ENCODE peak calls at places on chromosomes 13 and 19, in seven cellular contexts. One of them, this sample, is unnamed.
A peak's percentile ranks its signal among the peaks of the same experiment; 100 is the strongest.

GRCh38 chr19:17114414-17114831 is 38.8 kb downstream of the MYO9B start:
- DNase-seq in Right ventricle myocardium superior: no peak
- DNase-seq in GM04503: no peak
- DNase-seq in left ventricle myocardium inferior: no peak
- DNase-seq in stimulated activated CD4-positive, alpha-beta T cell treated with anti-CD3 and anti-CD28 coated beads, Interleukin-1b, Interleukin-23, amount 100 ng/mL, for 24 hours: no peak
- DNase-seq in iPS-NIHi11: peak; percentile 70
- DNase-seq in fibroblast of gingiva: no peak
- DNase-seq in this sample: no peak

GRCh38 chr19:13883665-13884064 is 6.7 kb downstream of the NANOS3 start:
- DNase-seq in Right ventricle myocardium superior: no peak
- DNase-seq in GM04503: no peak
- DNase-seq in stimulated activated CD4-positive, alpha-beta T cell treated with anti-CD3 and anti-CD28 coated beads, Interleukin-1b, Interleukin-23, amount 100 ng/mL, for 24 hours: no peak
- DNase-seq in fibroblast of gingiva: no peak
- DNase-seq in left ventricle myocardium inferior: no peak
- DNase-seq in iPS-NIHi11: no peak
- DNase-seq in this sample: no peak

GRCh38 chr13:33514362-33514761 is 228.8 kb upstream of the STARD13 start:
- DNase-seq in fibroblast of gingiva: no peak
- DNase-seq in GM04503: no peak
- DNase-seq in Right ventricle myocardium superior: no peak
- DNase-seq in iPS-NIHi11: peak; percentile 23
- DNase-seq in stimulated activated CD4-positive, alpha-beta T cell treated with anti-CD3 and anti-CD28 coated beads, Interleukin-1b, Interleukin-23, amount 100 ng/mL, for 24 hours: no peak
- DNase-seq in left ventricle myocardium inferior: no peak
- DNase-seq in this sample: no peak

GRCh38 chr19:46813570-46814358 is 25.4 kb upstream of the SLC1A5 start:
- DNase-seq in Right ventricle myocardium superior: peak; percentile 79
- DNase-seq in GM04503: no peak
- DNase-seq in iPS-NIHi11: no peak
- DNase-seq in stimulated activated CD4-positive, alpha-beta T cell treated with anti-CD3 and anti-CD28 coated beads, Interleukin-1b, Interleukin-23, amount 100 ng/mL, for 24 hours: no peak
- DNase-seq in fibroblast of gingiva: peak; percentile 55
- DNase-seq in left ventricle myocardium inferior: peak; percentile 70
- DNase-seq in this sample: peak; percentile 58

GRCh38 chr13:39485314-39485700 is 117.7 kb downstream of the LHFPL6 start:
- DNase-seq in fibroblast of gingiva: no peak
- DNase-seq in GM04503: no peak
- DNase-seq in stimulated activated CD4-positive, alpha-beta T cell treated with anti-CD3 and anti-CD28 coated beads, Interleukin-1b, Interleukin-23, amount 100 ng/mL, for 24 hours: no peak
- DNase-seq in iPS-NIHi11: no peak
- DNase-seq in left ventricle myocardium inferior: no peak
- DNase-seq in Right ventricle myocardium superior: no peak
- DNase-seq in this sample: no peak

GRCh38 chr19:4456843-4457653 is 546 bp downstream of the UBXN6 start:
- DNase-seq in Right ventricle myocardium superior: peak; percentile 68
- DNase-seq in stimulated activated CD4-positive, alpha-beta T cell treated with anti-CD3 and anti-CD28 coated beads, Interleukin-1b, Interleukin-23, amount 100 ng/mL, for 24 hours: no peak
- DNase-seq in fibroblast of gingiva: peak; percentile 75
- DNase-seq in GM04503: no peak
- DNase-seq in iPS-NIHi11: peak; percentile 91
- DNase-seq in left ventricle myocardium inferior: peak; percentile 51
- DNase-seq in this sample: peak; percentile 85

GRCh38 chr13:107231941-107232340 is 664.0 kb upstream of the ARGLU1 start:
- DNase-seq in stimulated activated CD4-positive, alpha-beta T cell treated with anti-CD3 and anti-CD28 coated beads, Interleukin-1b, Interleukin-23, amount 100 ng/mL, for 24 hours: no peak
- DNase-seq in fibroblast of gingiva: no peak
- DNase-seq in iPS-NIHi11: no peak
- DNase-seq in GM04503: no peak
- DNase-seq in left ventricle myocardium inferior: no peak
- DNase-seq in Right ventricle myocardium superior: no peak
- DNase-seq in this sample: no peak

GRCh38 chr19:19096641-19097627 is 33.1 kb downstream of the SLC25A42 start:
- DNase-seq in Right ventricle myocardium superior: no peak
- DNase-seq in left ventricle myocardium inferior: no peak
- DNase-seq in fibroblast of gingiva: no peak
- DNase-seq in stimulated activated CD4-positive, alpha-beta T cell treated with anti-CD3 and anti-CD28 coated beads, Interleukin-1b, Interleukin-23, amount 100 ng/mL, for 24 hours: no peak
- DNase-seq in iPS-NIHi11: no peak
- DNase-seq in GM04503: no peak
- DNase-seq in this sample: no peak

GRCh38 chr19:8615813-8616596 is 5.5 kb upstream of the ADAMTS10 start:
- DNase-seq in Right ventricle myocardium superior: peak; percentile 77
- DNase-seq in fibroblast of gingiva: no peak
- DNase-seq in left ventricle myocardium inferior: peak; percentile 51
- DNase-seq in stimulated activated CD4-positive, alpha-beta T cell treated with anti-CD3 and anti-CD28 coated beads, Interleukin-1b, Interleukin-23, amount 100 ng/mL, for 24 hours: no peak
- DNase-seq in iPS-NIHi11: peak; percentile 68
- DNase-seq in GM04503: no peak
- DNase-seq in this sample: peak; percentile 80

GRCh38 chr19:33704271-33704670 is 82.5 kb downstream of the CHST8 start:
- DNase-seq in left ventricle myocardium inferior: no peak
- DNase-seq in stimulated activated CD4-positive, alpha-beta T cell treated with anti-CD3 and anti-CD28 coated beads, Interleukin-1b, Interleukin-23, amount 100 ng/mL, for 24 hours: no peak
- DNase-seq in fibroblast of gingiva: no peak
- DNase-seq in GM04503: no peak
- DNase-seq in iPS-NIHi11: no peak
- DNase-seq in Right ventricle myocardium superior: no peak
- DNase-seq in this sample: no peak

GRCh38 chr13:37383066-37383465 is 215.5 kb downstream of the POSTN start:
- DNase-seq in stimulated activated CD4-positive, alpha-beta T cell treated with anti-CD3 and anti-CD28 coated beads, Interleukin-1b, Interleukin-23, amount 100 ng/mL, for 24 hours: no peak
- DNase-seq in left ventricle myocardium inferior: no peak
- DNase-seq in GM04503: no peak
- DNase-seq in fibroblast of gingiva: no peak
- DNase-seq in Right ventricle myocardium superior: no peak
- DNase-seq in iPS-NIHi11: no peak
- DNase-seq in this sample: peak; percentile 31

GRCh38 chr13:31518666-31519065 is 220.7 kb upstream of the RXFP2 start:
- DNase-seq in Right ventricle myocardium superior: no peak
- DNase-seq in iPS-NIHi11: no peak
- DNase-seq in stimulated activated CD4-positive, alpha-beta T cell treated with anti-CD3 and anti-CD28 coated beads, Interleukin-1b, Interleukin-23, amount 100 ng/mL, for 24 hours: no peak
- DNase-seq in fibroblast of gingiva: peak; percentile 70
- DNase-seq in left ventricle myocardium inferior: no peak
- DNase-seq in GM04503: peak; percentile 44
- DNase-seq in this sample: peak; percentile 88

GRCh38 chr13:25218011-25218410 is 45.9 kb upstream of the AMER2 start:
- DNase-seq in left ventricle myocardium inferior: no peak
- DNase-seq in fibroblast of gingiva: peak; percentile 16
- DNase-seq in stimulated activated CD4-positive, alpha-beta T cell treated with anti-CD3 and anti-CD28 coated beads, Interleukin-1b, Interleukin-23, amount 100 ng/mL, for 24 hours: no peak
- DNase-seq in Right ventricle myocardium superior: no peak
- DNase-seq in GM04503: no peak
- DNase-seq in iPS-NIHi11: no peak
- DNase-seq in this sample: no peak

GRCh38 chr13:39012608-39013007 is 22.0 kb upstream of the STOML3 start:
- DNase-seq in GM04503: no peak
- DNase-seq in fibroblast of gingiva: no peak
- DNase-seq in iPS-NIHi11: peak; percentile 71
- DNase-seq in Right ventricle myocardium superior: no peak
- DNase-seq in left ventricle myocardium inferior: no peak
- DNase-seq in stimulated activated CD4-positive, alpha-beta T cell treated with anti-CD3 and anti-CD28 coated beads, Interleukin-1b, Interleukin-23, amount 100 ng/mL, for 24 hours: no peak
- DNase-seq in this sample: no peak

GRCh38 chr19:9885077-9885552 is 50.0 kb downstream of the PIN1 start:
- DNase-seq in stimulated activated CD4-positive, alpha-beta T cell treated with anti-CD3 and anti-CD28 coated beads, Interleukin-1b, Interleukin-23, amount 100 ng/mL, for 24 hours: no peak
- DNase-seq in left ventricle myocardium inferior: peak; percentile 41
- DNase-seq in GM04503: no peak
- DNase-seq in Right ventricle myocardium superior: peak; percentile 71
- DNase-seq in fibroblast of gingiva: peak; percentile 66
- DNase-seq in iPS-NIHi11: no peak
- DNase-seq in this sample: peak; percentile 47

GRCh38 chr13:51240888-51241475 is 18.8 kb downstream of the FAM124A start:
- DNase-seq in Right ventricle myocardium superior: no peak
- DNase-seq in fibroblast of gingiva: peak; percentile 58
- DNase-seq in stimulated activated CD4-positive, alpha-beta T cell treated with anti-CD3 and anti-CD28 coated beads, Interleukin-1b, Interleukin-23, amount 100 ng/mL, for 24 hours: no peak
- DNase-seq in GM04503: no peak
- DNase-seq in left ventricle myocardium inferior: no peak
- DNase-seq in iPS-NIHi11: no peak
- DNase-seq in this sample: no peak

GRCh38 chr13:111639196-111639705 is 318.8 kb downstream of the TEX29 start:
- DNase-seq in GM04503: no peak
- DNase-seq in stimulated activated CD4-positive, alpha-beta T cell treated with anti-CD3 and anti-CD28 coated beads, Interleukin-1b, Interleukin-23, amount 100 ng/mL, for 24 hours: no peak
- DNase-seq in fibroblast of gingiva: no peak
- DNase-seq in iPS-NIHi11: no peak
- DNase-seq in left ventricle myocardium inferior: no peak
- DNase-seq in Right ventricle myocardium superior: no peak
- DNase-seq in this sample: no peak

GRCh38 chr13:65825039-65825438 is 1405.1 kb downstream of the PCDH9 start:
- DNase-seq in GM04503: no peak
- DNase-seq in iPS-NIHi11: no peak
- DNase-seq in left ventricle myocardium inferior: no peak
- DNase-seq in fibroblast of gingiva: no peak
- DNase-seq in stimulated activated CD4-positive, alpha-beta T cell treated with anti-CD3 and anti-CD28 coated beads, Interleukin-1b, Interleukin-23, amount 100 ng/mL, for 24 hours: no peak
- DNase-seq in Right ventricle myocardium superior: no peak
- DNase-seq in this sample: no peak

GRCh38 chr19:18735324-18735723 is 51.8 kb downstream of the CRTC1 start:
- DNase-seq in iPS-NIHi11: no peak
- DNase-seq in Right ventricle myocardium superior: no peak
- DNase-seq in stimulated activated CD4-positive, alpha-beta T cell treated with anti-CD3 and anti-CD28 coated beads, Interleukin-1b, Interleukin-23, amount 100 ng/mL, for 24 hours: no peak
- DNase-seq in fibroblast of gingiva: no peak
- DNase-seq in left ventricle myocardium inferior: no peak
- DNase-seq in GM04503: no peak
- DNase-seq in this sample: no peak

GRCh38 chr13:82758056-82758455 is 1124.2 kb downstream of the SLITRK1 start:
- DNase-seq in GM04503: no peak
- DNase-seq in stimulated activated CD4-positive, alpha-beta T cell treated with anti-CD3 and anti-CD28 coated beads, Interleukin-1b, Interleukin-23, amount 100 ng/mL, for 24 hours: no peak
- DNase-seq in Right ventricle myocardium superior: no peak
- DNase-seq in left ventricle myocardium inferior: no peak
- DNase-seq in iPS-NIHi11: peak; percentile 55
- DNase-seq in fibroblast of gingiva: no peak
- DNase-seq in this sample: no peak

GRCh38 chr19:39087907-39088686 is 3.9 kb downstream of the ACP7 start:
- DNase-seq in fibroblast of gingiva: no peak
- DNase-seq in GM04503: no peak
- DNase-seq in left ventricle myocardium inferior: no peak
- DNase-seq in stimulated activated CD4-positive, alpha-beta T cell treated with anti-CD3 and anti-CD28 coated beads, Interleukin-1b, Interleukin-23, amount 100 ng/mL, for 24 hours: no peak
- DNase-seq in iPS-NIHi11: no peak
- DNase-seq in Right ventricle myocardium superior: no peak
- DNase-seq in this sample: no peak

GRCh38 chr19:46660601-46661019 is 372 bp downstream of the DACT3 start:
- DNase-seq in iPS-NIHi11: no peak
- DNase-seq in stimulated activated CD4-positive, alpha-beta T cell treated with anti-CD3 and anti-CD28 coated beads, Interleukin-1b, Interleukin-23, amount 100 ng/mL, for 24 hours: no peak
- DNase-seq in Right ventricle myocardium superior: no peak
- DNase-seq in fibroblast of gingiva: no peak
- DNase-seq in GM04503: no peak
- DNase-seq in left ventricle myocardium inferior: peak; percentile 46
- DNase-seq in this sample: no peak

GRCh38 chr13:88189724-88190123 is 518.6 kb downstream of the SLITRK5 start:
- DNase-seq in stimulated activated CD4-positive, alpha-beta T cell treated with anti-CD3 and anti-CD28 coated beads, Interleukin-1b, Interleukin-23, amount 100 ng/mL, for 24 hours: no peak
- DNase-seq in left ventricle myocardium inferior: no peak
- DNase-seq in GM04503: no peak
- DNase-seq in iPS-NIHi11: no peak
- DNase-seq in Right ventricle myocardium superior: no peak
- DNase-seq in fibroblast of gingiva: no peak
- DNase-seq in this sample: no peak

GRCh38 chr13:111920306-111920931 is 146.5 kb upstream of the SOX1 start:
- DNase-seq in iPS-NIHi11: no peak
- DNase-seq in left ventricle myocardium inferior: no peak
- DNase-seq in Right ventricle myocardium superior: no peak
- DNase-seq in fibroblast of gingiva: no peak
- DNase-seq in GM04503: no peak
- DNase-seq in stimulated activated CD4-positive, alpha-beta T cell treated with anti-CD3 and anti-CD28 coated beads, Interleukin-1b, Interleukin-23, amount 100 ng/mL, for 24 hours: no peak
- DNase-seq in this sample: no peak

GRCh38 chr13:67369895-67370660 is 139.9 kb upstream of the PCDH9 start:
- DNase-seq in fibroblast of gingiva: peak; percentile 88
- DNase-seq in Right ventricle myocardium superior: no peak
- DNase-seq in iPS-NIHi11: no peak
- DNase-seq in GM04503: peak; percentile 5
- DNase-seq in left ventricle myocardium inferior: no peak
- DNase-seq in stimulated activated CD4-positive, alpha-beta T cell treated with anti-CD3 and anti-CD28 coated beads, Interleukin-1b, Interleukin-23, amount 100 ng/mL, for 24 hours: no peak
- DNase-seq in this sample: peak; percentile 86

GRCh38 chr19:45558399-45558878 is 26.2 kb downstream of the OPA3 start:
- DNase-seq in iPS-NIHi11: peak; percentile 80
- DNase-seq in GM04503: no peak
- DNase-seq in Right ventricle myocardium superior: no peak
- DNase-seq in stimulated activated CD4-positive, alpha-beta T cell treated with anti-CD3 and anti-CD28 coated beads, Interleukin-1b, Interleukin-23, amount 100 ng/mL, for 24 hours: peak; percentile 25
- DNase-seq in fibroblast of gingiva: no peak
- DNase-seq in left ventricle myocardium inferior: no peak
- DNase-seq in this sample: peak; percentile 57

GRCh38 chr13:64675256-64675892 is 2554.8 kb downstream of the PCDH9 start:
- DNase-seq in left ventricle myocardium inferior: no peak
- DNase-seq in Right ventricle myocardium superior: no peak
- DNase-seq in GM04503: peak; percentile 41
- DNase-seq in stimulated activated CD4-positive, alpha-beta T cell treated with anti-CD3 and anti-CD28 coated beads, Interleukin-1b, Interleukin-23, amount 100 ng/mL, for 24 hours: no peak
- DNase-seq in iPS-NIHi11: no peak
- DNase-seq in fibroblast of gingiva: peak; percentile 26
- DNase-seq in this sample: peak; percentile 73

GRCh38 chr19:31678421-31678820 is 329.2 kb upstream of the TSHZ3 start:
- DNase-seq in stimulated activated CD4-positive, alpha-beta T cell treated with anti-CD3 and anti-CD28 coated beads, Interleukin-1b, Interleukin-23, amount 100 ng/mL, for 24 hours: no peak
- DNase-seq in fibroblast of gingiva: no peak
- DNase-seq in iPS-NIHi11: no peak
- DNase-seq in Right ventricle myocardium superior: no peak
- DNase-seq in GM04503: no peak
- DNase-seq in left ventricle myocardium inferior: no peak
- DNase-seq in this sample: no peak